ENCODE peak calls at places on chromosomes 16 and 17, in nine cellular contexts. Q is RPMI8226; M is iris pigment epithelial cell; F is EL; J is RPMI7951; E is HEK293T; G is activated naive CD4-positive, alpha-beta T cell treated with anti-CD3 and anti-CD28 coated beads for 36 hours; X is HT-29; O is glomerular endothelial cell. R is an unnamed sample.

GRCh38 chr17:57006040-57006439 is 28.1 kb downstream of the SCPEP1 start:
- DNase-seq in E (no peak), F (peak), X (no peak), G (no peak), O (no peak), J (peak), M (no peak), Q (peak), R (no peak)

GRCh38 chr16:89505204-89506112 is 2.7 kb upstream of the SPG7 start:
- DNase-seq in E (no peak), F (peak), X (peak), G (peak), Q (peak), J (peak), O (peak), M (peak), R (peak)

GRCh38 chr16:84478172-84478948 is 26.1 kb downstream of the MEAK7 start:
- DNase-seq in J (peak), O (no peak), G (no peak), E (no peak), M (peak), Q (no peak), X (no peak), F (peak), R (no peak)

GRCh38 chr16:19431636-19432340 is 14.1 kb downstream of the TMC5 start:
- DNase-seq in E (no peak), F (no peak), X (peak), J (no peak), M (no peak), O (no peak), Q (no peak), G (no peak), R (no peak)

GRCh38 chr17:77433385-77434135 is 292.8 kb downstream of the SEC14L1 start:
- DNase-seq in Q (no peak), E (no peak), G (peak), F (peak), O (no peak), J (peak), M (peak), X (no peak), R (no peak)

GRCh38 chr16:71376465-71377157 is 18.1 kb downstream of the CALB2 start:
- DNase-seq in X (no peak), E (no peak), M (no peak), O (no peak), G (no peak), Q (no peak), F (no peak), J (no peak), R (no peak)

GRCh38 chr17:78362232-78362631 is 2.4 kb upstream of the SOCS3 start:
- DNase-seq in G (no peak), E (no peak), M (no peak), O (no peak), Q (no peak), X (no peak), J (no peak), F (no peak), R (no peak)

GRCh38 chr17:73267648-73268537 is 6.2 kb upstream of the CPSF4L start:
- DNase-seq in Q (no peak), F (no peak), O (no peak), J (no peak), X (peak), E (no peak), M (no peak), G (no peak), R (no peak)

GRCh38 chr16:20727181-20727580 is 14.4 kb downstream of the THUMPD1 start:
- DNase-seq in J (no peak), E (no peak), O (no peak), X (no peak), G (no peak), M (no peak), F (no peak), Q (no peak), R (no peak)

GRCh38 chr17:245611-246010 is 64.2 kb upstream of the DOC2B start:
- DNase-seq in E (no peak), O (no peak), Q (no peak), F (no peak), J (no peak), G (no peak), M (no peak), X (no peak), R (no peak)

GRCh38 chr16:72443809-72444208 is 271.9 kb upstream of the PMFBP1 start:
- DNase-seq in E (no peak), Q (no peak), M (no peak), J (peak), X (no peak), F (peak), G (no peak), O (no peak), R (no peak)

GRCh38 chr16:73321942-73322341 is 274.0 kb upstream of the ZFHX3 start:
- DNase-seq in O (no peak), X (no peak), E (no peak), J (no peak), Q (no peak), G (no peak), F (no peak), M (no peak), R (no peak)

GRCh38 chr17:55587608-55588139 is 76.4 kb upstream of the SMIM36 start:
- DNase-seq in Q (no peak), E (no peak), G (no peak), O (no peak), M (peak), J (peak), F (no peak), X (no peak), R (no peak)

GRCh38 chr16:57452021-57452420 is 4.7 kb downstream of the COQ9 start:
- DNase-seq in F (no peak), M (no peak), E (no peak), G (no peak), J (no peak), O (no peak), Q (no peak), X (no peak), R (no peak)